ENCODE peak calls at places on chromosome 22, in seven cellular contexts. One of them, this sample, is unnamed.

GRCh38 chr22:39252461-39253391 is 7.9 kb upstream of the PDGFB start:
- DNase-seq in AG09309: no peak
- DNase-seq in OCI-LY7: no peak
- DNase-seq in fibroblast of lung: no peak
- DNase-seq in colonic mucosa: no peak
- DNase-seq in lower leg skin: no peak
- DNase-seq in astrocyte of the spinal cord: no peak
- DNase-seq in this sample: no peak

GRCh38 chr22:38315801-38316339 is 1.4 kb downstream of the CSNK1E start:
- DNase-seq in astrocyte of the spinal cord: peak; percentile 45
- DNase-seq in colonic mucosa: no peak
- DNase-seq in lower leg skin: no peak
- DNase-seq in fibroblast of lung: peak; percentile 33
- DNase-seq in OCI-LY7: peak; percentile 48
- DNase-seq in AG09309: no peak
- DNase-seq in this sample: no peak

GRCh38 chr22:29710922-29711593 is 8.7 kb upstream of the CABP7 start:
- DNase-seq in OCI-LY7: no peak
- DNase-seq in AG09309: no peak
- DNase-seq in lower leg skin: no peak
- DNase-seq in colonic mucosa: peak; percentile 29
- DNase-seq in fibroblast of lung: no peak
- DNase-seq in astrocyte of the spinal cord: no peak
- DNase-seq in this sample: no peak

GRCh38 chr22:32830473-32830872 is 29.0 kb downstream of the TIMP3 start:
- DNase-seq in astrocyte of the spinal cord: no peak
- DNase-seq in OCI-LY7: no peak
- DNase-seq in lower leg skin: peak; percentile 89
- DNase-seq in colonic mucosa: no peak
- DNase-seq in fibroblast of lung: no peak
- DNase-seq in AG09309: no peak
- DNase-seq in this sample: no peak

GRCh38 chr22:35912668-35913067 is 116.0 kb downstream of the RBFOX2 start:
- DNase-seq in AG09309: no peak
- DNase-seq in fibroblast of lung: no peak
- DNase-seq in lower leg skin: no peak
- DNase-seq in colonic mucosa: no peak
- DNase-seq in OCI-LY7: no peak
- DNase-seq in astrocyte of the spinal cord: no peak
- DNase-seq in this sample: no peak

GRCh38 chr22:49303781-49304461 is 523.8 kb downstream of the BRD1 start:
- DNase-seq in OCI-LY7: no peak
- DNase-seq in colonic mucosa: peak; percentile 14
- DNase-seq in AG09309: no peak
- DNase-seq in astrocyte of the spinal cord: no peak
- DNase-seq in lower leg skin: peak; percentile 67
- DNase-seq in fibroblast of lung: no peak
- DNase-seq in this sample: no peak

GRCh38 chr22:46917702-46918101 is 155.3 kb downstream of the TBC1D22A start:
- DNase-seq in colonic mucosa: peak; percentile 6
- DNase-seq in fibroblast of lung: no peak
- DNase-seq in AG09309: no peak
- DNase-seq in OCI-LY7: no peak
- DNase-seq in lower leg skin: peak; percentile 64
- DNase-seq in astrocyte of the spinal cord: no peak
- DNase-seq in this sample: no peak

GRCh38 chr22:30325065-30325720 is 1.5 kb downstream of the TBC1D10A start:
- DNase-seq in OCI-LY7: no peak
- DNase-seq in lower leg skin: peak; percentile 93
- DNase-seq in fibroblast of lung: peak; percentile 74
- DNase-seq in astrocyte of the spinal cord: peak; percentile 60
- DNase-seq in colonic mucosa: peak; percentile 80
- DNase-seq in AG09309: peak; percentile 68
- DNase-seq in this sample: no peak

GRCh38 chr22:31350410-31350863 is 4.3 kb upstream of the PATZ1 start:
- DNase-seq in astrocyte of the spinal cord: no peak
- DNase-seq in OCI-LY7: no peak
- DNase-seq in AG09309: no peak
- DNase-seq in lower leg skin: no peak
- DNase-seq in colonic mucosa: peak; percentile 33
- DNase-seq in fibroblast of lung: peak; percentile 18
- DNase-seq in this sample: no peak

GRCh38 chr22:50317178-50317577 is 9.6 kb downstream of the DENND6B start:
- DNase-seq in colonic mucosa: no peak
- DNase-seq in OCI-LY7: no peak
- DNase-seq in fibroblast of lung: no peak
- DNase-seq in lower leg skin: no peak
- DNase-seq in AG09309: no peak
- DNase-seq in astrocyte of the spinal cord: no peak
- DNase-seq in this sample: no peak

GRCh38 chr22:19903513-19903912 is 38.1 kb upstream of the COMT start:
- DNase-seq in AG09309: no peak
- DNase-seq in fibroblast of lung: no peak
- DNase-seq in astrocyte of the spinal cord: no peak
- DNase-seq in colonic mucosa: no peak
- DNase-seq in OCI-LY7: no peak
- DNase-seq in lower leg skin: no peak
- DNase-seq in this sample: no peak

GRCh38 chr22:30636226-30637077 is 871 bp downstream of the SLC35E4 start:
- DNase-seq in astrocyte of the spinal cord: peak; percentile 8
- DNase-seq in AG09309: no peak
- DNase-seq in colonic mucosa: peak; percentile 46
- DNase-seq in fibroblast of lung: no peak
- DNase-seq in lower leg skin: peak; percentile 87
- DNase-seq in OCI-LY7: peak; percentile 61
- DNase-seq in this sample: no peak

GRCh38 chr22:34111210-34111824 is 191.0 kb upstream of the LARGE1 start:
- DNase-seq in astrocyte of the spinal cord: no peak
- DNase-seq in fibroblast of lung: peak; percentile 3
- DNase-seq in lower leg skin: peak; percentile 88
- DNase-seq in OCI-LY7: peak; percentile 50
- DNase-seq in colonic mucosa: peak; percentile 32
- DNase-seq in AG09309: no peak
- DNase-seq in this sample: no peak

GRCh38 chr22:35313311-35314121 is 13.8 kb downstream of the TOM1 start:
- DNase-seq in OCI-LY7: no peak
- DNase-seq in fibroblast of lung: peak; percentile 69
- DNase-seq in lower leg skin: peak; percentile 87
- DNase-seq in AG09309: peak; percentile 84
- DNase-seq in colonic mucosa: no peak
- DNase-seq in astrocyte of the spinal cord: peak; percentile 82
- DNase-seq in this sample: no peak

GRCh38 chr22:38760477-38761201 is 4.8 kb upstream of the SUN2 start:
- DNase-seq in lower leg skin: no peak
- DNase-seq in fibroblast of lung: peak; percentile 32
- DNase-seq in OCI-LY7: peak; percentile 21
- DNase-seq in astrocyte of the spinal cord: no peak
- DNase-seq in AG09309: no peak
- DNase-seq in colonic mucosa: no peak
- DNase-seq in this sample: no peak

GRCh38 chr22:39478461-39478860 is 21.6 kb downstream of the MGAT3 start:
- DNase-seq in lower leg skin: no peak
- DNase-seq in astrocyte of the spinal cord: no peak
- DNase-seq in AG09309: no peak
- DNase-seq in colonic mucosa: no peak
- DNase-seq in OCI-LY7: no peak
- DNase-seq in fibroblast of lung: no peak
- DNase-seq in this sample: no peak

GRCh38 chr22:29096736-29097669 is 24.2 kb downstream of the KREMEN1 start:
- DNase-seq in colonic mucosa: peak; percentile 41
- DNase-seq in fibroblast of lung: peak; percentile 30
- DNase-seq in astrocyte of the spinal cord: no peak
- DNase-seq in AG09309: no peak
- DNase-seq in lower leg skin: no peak
- DNase-seq in OCI-LY7: no peak
- DNase-seq in this sample: no peak

GRCh38 chr22:44192098-44192810 is 11.5 kb downstream of the PARVG start:
- DNase-seq in fibroblast of lung: peak; percentile 7
- DNase-seq in OCI-LY7: peak; percentile 41
- DNase-seq in lower leg skin: peak; percentile 72
- DNase-seq in colonic mucosa: no peak
- DNase-seq in astrocyte of the spinal cord: no peak
- DNase-seq in AG09309: no peak
- DNase-seq in this sample: no peak

GRCh38 chr22:35860837-35861236 is 143.2 kb downstream of the APOL5 start:
- DNase-seq in OCI-LY7: peak; percentile 88
- DNase-seq in lower leg skin: no peak
- DNase-seq in fibroblast of lung: no peak
- DNase-seq in colonic mucosa: no peak
- DNase-seq in astrocyte of the spinal cord: no peak
- DNase-seq in AG09309: no peak
- DNase-seq in this sample: no peak

GRCh38 chr22:22461583-22461982 is 47.0 kb downstream of the ZNF280B start:
- DNase-seq in colonic mucosa: no peak
- DNase-seq in fibroblast of lung: no peak
- DNase-seq in OCI-LY7: no peak
- DNase-seq in AG09309: no peak
- DNase-seq in astrocyte of the spinal cord: no peak
- DNase-seq in lower leg skin: no peak
- DNase-seq in this sample: no peak

GRCh38 chr22:22461111-22461510 is 47.4 kb downstream of the ZNF280B start:
- DNase-seq in lower leg skin: no peak
- DNase-seq in colonic mucosa: no peak
- DNase-seq in AG09309: no peak
- DNase-seq in astrocyte of the spinal cord: no peak
- DNase-seq in fibroblast of lung: no peak
- DNase-seq in OCI-LY7: no peak
- DNase-seq in this sample: no peak

GRCh38 chr22:22464541-22465054 is 43.9 kb downstream of the ZNF280B start:
- DNase-seq in astrocyte of the spinal cord: no peak
- DNase-seq in colonic mucosa: no peak
- DNase-seq in lower leg skin: no peak
- DNase-seq in OCI-LY7: no peak
- DNase-seq in AG09309: no peak
- DNase-seq in fibroblast of lung: no peak
- DNase-seq in this sample: no peak

GRCh38 chr22:22463855-22464540 is 44.5 kb downstream of the ZNF280B start:
- DNase-seq in OCI-LY7: peak; percentile 84
- DNase-seq in colonic mucosa: peak; percentile 64
- DNase-seq in lower leg skin: no peak
- DNase-seq in AG09309: peak; percentile 3
- DNase-seq in fibroblast of lung: peak; percentile 74
- DNase-seq in astrocyte of the spinal cord: peak; percentile 52
- DNase-seq in this sample: peak; percentile 54

GRCh38 chr22:22462813-22463567 is 45.6 kb downstream of the ZNF280B start:
- DNase-seq in OCI-LY7: peak; percentile 50
- DNase-seq in AG09309: no peak
- DNase-seq in fibroblast of lung: no peak
- DNase-seq in lower leg skin: no peak
- DNase-seq in astrocyte of the spinal cord: no peak
- DNase-seq in colonic mucosa: no peak
- DNase-seq in this sample: no peak
- TF ChIP-seq CTCF in OCI-LY7: peak; percentile 89
- TF ChIP-seq CTCF in AG09309: no peak
- TF ChIP-seq CTCF in fibroblast of lung: peak; percentile 30
- TF ChIP-seq CTCF in lower leg skin: no peak
- TF ChIP-seq CTCF in astrocyte of the spinal cord: peak; percentile 34
- TF ChIP-seq CTCF in colonic mucosa: no peak
- TF ChIP-seq CTCF in this sample: peak; percentile 42

DNA sequence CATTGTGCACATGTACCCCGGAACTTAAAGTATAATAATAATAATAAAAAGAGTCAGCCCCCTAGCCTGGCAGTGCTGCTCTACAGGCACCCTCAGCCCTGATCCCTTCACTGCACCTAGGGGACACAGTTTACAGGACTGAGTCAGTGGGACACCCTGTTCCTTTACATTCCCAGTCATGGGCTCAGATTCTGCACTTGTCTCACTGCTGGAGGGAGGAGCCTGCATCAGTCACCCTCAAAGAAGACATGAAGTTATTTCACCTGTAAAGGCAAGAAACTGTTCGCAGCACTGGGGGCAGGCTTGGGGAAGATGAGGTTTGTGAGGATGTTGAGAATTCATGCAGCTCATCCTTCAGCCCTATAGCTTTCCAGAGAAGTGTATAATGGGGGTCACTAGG is 50.7 kb upstream of the VPREB1 start:
- DNase-seq in astrocyte of the spinal cord: no peak
- DNase-seq in colonic mucosa: no peak
- DNase-seq in fibroblast of lung: no peak
- DNase-seq in AG09309: no peak
- DNase-seq in OCI-LY7: no peak
- DNase-seq in lower leg skin: no peak
- DNase-seq in this sample: no peak
- H3K4me3 ChIP-seq in astrocyte of the spinal cord: no peak overlapping the region
- H3K4me3 ChIP-seq in colonic mucosa: no peak overlapping the region
- H3K4me3 ChIP-seq in fibroblast of lung: no peak overlapping the region
- H3K4me3 ChIP-seq in AG09309: no peak overlapping the region
- H3K4me3 ChIP-seq in OCI-LY7: peak overlapping the region; percentile 15
- H3K4me3 ChIP-seq in lower leg skin: no peak overlapping the region
- H3K4me3 ChIP-seq in this sample: no peak overlapping the region

DNA sequence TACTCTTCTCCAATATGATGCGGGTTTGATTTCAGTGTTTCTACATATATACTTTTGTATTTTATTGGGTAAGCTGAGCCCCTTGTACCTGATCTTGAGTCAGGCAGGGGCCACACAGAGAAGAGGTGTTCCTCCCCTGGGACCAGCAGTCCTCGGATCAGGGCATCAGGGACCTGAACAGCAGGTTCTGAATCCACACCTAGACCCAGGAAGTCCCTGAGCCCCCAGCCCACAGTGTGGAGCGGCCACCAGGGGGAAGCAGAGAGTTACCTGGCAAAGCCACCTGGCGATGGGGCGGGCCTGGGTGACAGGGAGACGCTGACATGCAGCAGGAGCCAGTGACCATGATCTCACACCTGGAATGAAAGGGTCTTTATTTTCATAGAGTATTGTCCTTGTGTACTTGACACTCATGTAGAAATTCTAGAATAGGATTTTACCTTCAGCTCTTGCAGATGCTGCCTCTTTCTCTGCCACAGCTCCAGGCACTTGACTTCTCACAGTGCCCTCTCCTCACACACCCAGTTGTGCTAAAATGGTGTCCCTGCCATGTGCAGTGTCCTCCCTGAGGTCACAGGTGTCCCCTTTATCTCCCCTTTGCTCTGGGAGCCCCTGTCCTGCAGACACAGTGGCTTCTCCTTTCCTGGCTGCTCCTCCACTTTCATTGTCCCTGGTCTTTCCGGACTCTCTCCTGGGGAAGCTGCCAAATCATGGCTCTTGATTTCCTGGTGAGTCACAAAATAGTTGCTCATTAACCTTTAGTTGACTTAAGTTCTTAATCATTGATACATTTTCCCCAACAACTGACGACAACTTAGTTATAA is 48.5 kb downstream of the GGTLC2 start:
- DNase-seq in AG09309: no peak
- DNase-seq in colonic mucosa: peak; percentile 84
- DNase-seq in OCI-LY7: peak; percentile 83
- DNase-seq in lower leg skin: no peak
- DNase-seq in astrocyte of the spinal cord: peak; percentile 14
- DNase-seq in fibroblast of lung: peak; percentile 61
- DNase-seq in this sample: no peak
- TF ChIP-seq CTCF in AG09309: peak; percentile 4
- TF ChIP-seq CTCF in colonic mucosa: peak; percentile 89
- TF ChIP-seq CTCF in OCI-LY7: peak; percentile 99
- TF ChIP-seq CTCF in lower leg skin: no peak
- TF ChIP-seq CTCF in astrocyte of the spinal cord: peak; percentile 63
- TF ChIP-seq CTCF in fibroblast of lung: peak; percentile 62
- TF ChIP-seq CTCF in this sample: peak; percentile 76

DNA sequence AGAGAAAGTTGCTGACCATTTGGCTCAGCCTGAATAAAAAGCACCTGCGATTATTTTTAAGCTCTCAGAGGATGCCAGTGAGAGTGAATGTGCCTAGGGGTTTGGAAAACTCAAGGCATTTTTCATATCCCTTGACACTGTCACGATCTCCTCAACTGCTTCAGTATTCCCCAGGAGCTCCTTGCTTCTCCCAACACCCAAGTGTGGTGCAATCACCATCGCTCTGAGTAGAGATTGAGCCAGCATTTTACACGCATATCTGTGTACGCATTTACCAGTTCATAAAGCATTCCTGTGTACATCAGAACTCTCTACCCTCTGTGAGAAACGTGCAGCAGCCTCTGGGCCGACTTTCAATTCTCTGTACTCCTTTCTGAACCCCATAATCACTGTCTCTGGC is 1.3 kb downstream of the SRRD start:
- DNase-seq in colonic mucosa: no peak
- DNase-seq in OCI-LY7: no peak
- DNase-seq in astrocyte of the spinal cord: no peak
- DNase-seq in fibroblast of lung: peak; percentile 5
- DNase-seq in lower leg skin: no peak
- DNase-seq in AG09309: no peak
- DNase-seq in this sample: no peak
- H3K4me3 ChIP-seq in colonic mucosa: no peak overlapping the region
- H3K4me3 ChIP-seq in OCI-LY7: peak overlapping the region; percentile 86
- H3K4me3 ChIP-seq in astrocyte of the spinal cord: no peak overlapping the region
- H3K4me3 ChIP-seq in fibroblast of lung: peak overlapping the region; percentile 96
- H3K4me3 ChIP-seq in lower leg skin: no peak overlapping the region
- H3K4me3 ChIP-seq in AG09309: no peak overlapping the region
- H3K4me3 ChIP-seq in this sample: peak overlapping the region; percentile 93

This sample was measured in HFF-Myc.